ENCODE peak calls at places on chromosomes 16 and 17, in ten cellular contexts. C is adrenal gland; T is HL-60; F is astrocyte of the spinal cord; X is A549; Y is stimulated activated naive CD8-positive, alpha-beta T cell treated with anti-CD3 and anti-CD28 coated beads, Interleukin-15, amount 100 ng/mL, for 72 hours; D is cardiac muscle cell; L is CD8-positive, alpha-beta memory T cell; H is sigmoid colon; E is activated T-cell treated with anti-CD3 and anti-CD28 coated beads for 48 hours. Z is an unnamed sample.

GRCh38 chr16:75555213-75555706 is 792 bp downstream of the TMEM231 start:
- DNase-seq in C (peak; percentile 94), T (no peak), F (peak; percentile 86), X (peak; percentile 94), Y (no peak), D (peak; percentile 95), L (no peak), H (peak; percentile 91), E (no peak), Z (peak; percentile 73)

GRCh38 chr17:77959926-77960521 is 1.5 kb downstream of the TNRC6C start:
- DNase-seq in C (peak; percentile 55), T (no peak), F (peak; percentile 38), X (no peak), Y (peak; percentile 44), D (peak; percentile 69), L (peak; percentile 68), H (no peak), E (no peak), Z (no peak)

GRCh38 chr17:74101527-74101926 is 102.0 kb upstream of the RPL38 start:
- DNase-seq in C (no peak), T (no peak), F (no peak), X (no peak), Y (no peak), D (no peak), L (no peak), H (no peak), E (no peak), Z (no peak)

GRCh38 chr17:78852709-78853111 is 12.1 kb upstream of the USP36 start:
- DNase-seq in C (no peak), T (no peak), F (no peak), X (peak; percentile 41), Y (no peak), D (no peak), L (no peak), H (no peak), E (no peak), Z (no peak)

GRCh38 chr17:81731271-81731670 is 19.2 kb downstream of the SLC25A10 start:
- DNase-seq in C (no peak), T (peak; percentile 78), F (peak; percentile 49), X (no peak), Y (no peak), D (no peak), L (no peak), H (no peak), E (no peak), Z (no peak)

GRCh38 chr17:48761114-48761513 is 32.6 kb upstream of the HOXB13 start:
- DNase-seq in C (no peak), T (no peak), F (no peak), X (no peak), Y (no peak), D (no peak), L (no peak), H (peak; percentile 3), E (no peak), Z (no peak)

GRCh38 chr17:78040561-78041400 is 82.3 kb downstream of the TNRC6C start:
- DNase-seq in C (peak; percentile 63), T (no peak), F (peak; percentile 59), X (peak; percentile 81), Y (peak; percentile 23), D (no peak), L (peak; percentile 43), H (peak; percentile 80), E (no peak), Z (peak; percentile 84)

GRCh38 chr16:49876716-49877129 is 20.8 kb upstream of the ZNF423 start:
- DNase-seq in C (peak; percentile 71), T (no peak), F (peak; percentile 25), X (peak; percentile 40), Y (peak; percentile 38), D (peak; percentile 76), L (no peak), H (peak; percentile 84), E (peak; percentile 46), Z (peak; percentile 86)

GRCh38 chr17:40192961-40193360 is 15.7 kb downstream of the RAPGEFL1 start:
- DNase-seq in C (no peak), T (no peak), F (no peak), X (no peak), Y (no peak), D (no peak), L (no peak), H (no peak), E (no peak), Z (no peak)

GRCh38 chr16:67598527-67598926 is 36.2 kb downstream of the CTCF start:
- DNase-seq in C (no peak), T (no peak), F (no peak), X (no peak), Y (no peak), D (no peak), L (no peak), H (no peak), E (no peak), Z (no peak)

GRCh38 chr16:81409016-81409556 is 35.5 kb upstream of the CMIP start:
- DNase-seq in C (no peak), T (no peak), F (no peak), X (peak; percentile 48), Y (no peak), D (no peak), L (no peak), H (no peak), E (no peak), Z (no peak)

GRCh38 chr16:85391769-85392583 is 221.1 kb upstream of the GSE1 start:
- DNase-seq in C (peak; percentile 65), T (no peak), F (no peak), X (no peak), Y (no peak), D (no peak), L (no peak), H (peak; percentile 62), E (no peak), Z (peak; percentile 7)

GRCh38 chr16:23257682-23258081 is 44.4 kb upstream of the SCNN1B start:
- DNase-seq in C (no peak), T (no peak), F (no peak), X (no peak), Y (no peak), D (no peak), L (no peak), H (no peak), E (no peak), Z (no peak)

GRCh38 chr17:55314784-55315491 is 50.2 kb downstream of the HLF start:
- DNase-seq in C (no peak), T (no peak), F (no peak), X (no peak), Y (no peak), D (no peak), L (no peak), H (no peak), E (no peak), Z (no peak)

GRCh38 chr17:31068291-31068690 is 26.5 kb upstream of the NF1 start:
- DNase-seq in C (peak; percentile 72), T (peak; percentile 75), F (no peak), X (peak; percentile 66), Y (peak; percentile 52), D (no peak), L (no peak), H (no peak), E (peak; percentile 50), Z (no peak)

GRCh38 chr17:75130632-75131277 is 787 bp downstream of the NT5C start:
- DNase-seq in C (peak; percentile 73), T (peak; percentile 58), F (peak; percentile 70), X (peak; percentile 86), Y (peak; percentile 54), D (peak; percentile 76), L (peak; percentile 39), H (peak; percentile 84), E (peak; percentile 43), Z (peak; percentile 45)

GRCh38 chr17:61453563-61453962 is 1.3 kb downstream of the TBX4 start:
- DNase-seq in C (no peak), T (no peak), F (peak; percentile 16), X (no peak), Y (no peak), D (no peak), L (no peak), H (no peak), E (no peak), Z (no peak)

GRCh38 chr17:76543482-76544122 is 3.8 kb downstream of the PRCD start:
- DNase-seq in C (peak; percentile 76), T (no peak), F (no peak), X (no peak), Y (no peak), D (no peak), L (no peak), H (no peak), E (no peak), Z (peak; percentile 9)

GRCh38 chr16:1102921-1103648 is 7.0 kb upstream of the C1QTNF8 start:
- DNase-seq in C (peak; percentile 79), T (peak; percentile 37), F (no peak), X (no peak), Y (peak; percentile 80), D (peak; percentile 80), L (peak; percentile 64), H (no peak), E (peak; percentile 72), Z (no peak)

GRCh38 chr17:80285237-80285920 is 24.7 kb downstream of the RNF213 start:
- DNase-seq in C (no peak), T (peak; percentile 36), F (no peak), X (no peak), Y (no peak), D (no peak), L (no peak), H (no peak), E (no peak), Z (no peak)

GRCh38 chr16:23388786-23389185 is 64.2 kb downstream of the COG7 start:
- DNase-seq in C (no peak), T (no peak), F (no peak), X (no peak), Y (no peak), D (no peak), L (no peak), H (peak; percentile 45), E (no peak), Z (peak; percentile 17)

GRCh38 chr17:3890082-3890892 is 2.6 kb downstream of the CAMKK1 start:
- DNase-seq in C (peak; percentile 96), T (no peak), F (peak; percentile 93), X (peak; percentile 90), Y (no peak), D (no peak), L (no peak), H (peak; percentile 97), E (peak; percentile 40), Z (no peak)

GRCh38 chr17:47695664-47696376 is 1.9 kb downstream of the TBKBP1 start:
- DNase-seq in C (no peak), T (no peak), F (no peak), X (no peak), Y (peak; percentile 15), D (peak; percentile 45), L (no peak), H (peak; percentile 62), E (no peak), Z (no peak)